ENCODE peak calls at places on chromosomes 5 and 9, in five cellular contexts. O is NB4; D is SW480; L is stimulated activated CD4-positive, alpha-beta T cell treated with anti-CD3 and anti-CD28 coated beads, Interleukin-1b, Interleukin-23, amount 100 ng/mL, for 48 hours; M is endothelial cell. R is an unnamed sample.

GRCh38 chr5:38299585-38299984 is 41.2 kb downstream of the EGFLAM start:
- DNase-seq in O (no peak), D (no peak), L (no peak), M (no peak), R (no peak)

GRCh38 chr9:129759329-129759728 is 6.5 kb upstream of the PTGES start:
- DNase-seq in O (no peak), D (no peak), L (no peak), M (no peak), R (no peak)

GRCh38 chr9:104247899-104248460 is 153.9 kb downstream of the SMC2 start:
- DNase-seq in O (no peak), D (no peak), L (no peak), M (no peak), R (no peak)

GRCh38 chr9:106432631-106433030 is 430.3 kb upstream of the ZNF462 start:
- DNase-seq in O (no peak), D (no peak), L (no peak), M (no peak), R (no peak)

GRCh38 chr9:132162764-132163456 is 1.1 kb downstream of the NTNG2 start:
- DNase-seq in O (no peak), D (no peak), L (no peak), M (no peak), R (no peak)

GRCh38 chr5:141934099-141934844 is 10.6 kb downstream of the DELE1 start:
- DNase-seq in O (no peak), D (no peak), L (no peak), M (no peak), R (no peak)

GRCh38 chr9:137550958-137551655 is 572 bp upstream of the MRPL41 start:
- DNase-seq in O (peak), D (peak), L (no peak), M (peak), R (no peak)

GRCh38 chr5:94111209-94112004 is 370.0 kb upstream of the POU5F2 start:
- DNase-seq in O (peak), D (peak), L (peak), M (peak), R (peak)

GRCh38 chr5:142881076-142881466 is 110.9 kb downstream of the ARHGAP26 start:
- DNase-seq in O (peak), D (no peak), L (no peak), M (no peak), R (no peak)

GRCh38 chr5:179403426-179404147 is 58.3 kb upstream of the ADAMTS2 start:
- DNase-seq in O (no peak), D (no peak), L (no peak), M (no peak), R (no peak)

GRCh38 chr9:92493741-92494387 is 11.6 kb upstream of the ASPN start:
- DNase-seq in O (no peak), D (no peak), L (no peak), M (no peak), R (no peak)

GRCh38 chr5:72163349-72163983 is 56.2 kb downstream of the MAP1B start:
- DNase-seq in O (no peak), D (no peak), L (no peak), M (no peak), R (no peak)

GRCh38 chr5:145101246-145101645 is 733.9 kb downstream of the PRELID2 start:
- DNase-seq in O (peak), D (no peak), L (no peak), M (peak), R (no peak)

GRCh38 chr9:124869466-124869985 is 7.6 kb downstream of the ARPC5L start:
- DNase-seq in O (peak), D (no peak), L (peak), M (peak), R (peak)

GRCh38 chr9:2623046-2623865 is 1.7 kb downstream of the VLDLR start:
- DNase-seq in O (peak), D (peak), L (no peak), M (peak), R (peak)

GRCh38 chr9:87620727-87621322 is 105.1 kb upstream of the CTSL start:
- DNase-seq in O (no peak), D (no peak), L (no peak), M (no peak), R (no peak)

GRCh38 chr9:33921967-33922895 is 105.3 kb downstream of the UBE2R2 start:
- DNase-seq in O (peak), D (no peak), L (no peak), M (peak), R (peak)

GRCh38 chr9:71747572-71747971 is 20.7 kb downstream of the CEMIP2 start:
- DNase-seq in O (no peak), D (no peak), L (no peak), M (no peak), R (no peak)

GRCh38 chr5:159657766-159658165 is 258.5 kb upstream of the ADRA1B start:
- DNase-seq in O (no peak), D (no peak), L (no peak), M (no peak), R (no peak)

GRCh38 chr9:136971746-136972145 is 5.6 kb upstream of the PTGDS start:
- DNase-seq in O (no peak), D (no peak), L (no peak), M (no peak), R (no peak)

GRCh38 chr9:83327750-83328622 is 210.2 kb downstream of the FRMD3 start:
- DNase-seq in O (no peak), D (no peak), L (no peak), M (no peak), R (no peak)

GRCh38 chr9:132977626-132978450 is 656 bp upstream of the GFI1B start:
- DNase-seq in O (peak), D (peak), L (peak), M (peak), R (peak)

GRCh38 chr5:174903333-174903732 is 179.0 kb downstream of the MSX2 start:
- DNase-seq in O (peak), D (peak), L (no peak), M (no peak), R (no peak)

GRCh38 chr9:16121593-16121992 is 568.8 kb downstream of the CCDC171 start:
- DNase-seq in O (no peak), D (no peak), L (no peak), M (no peak), R (no peak)

GRCh38 chr5:28808967-28809810 is 1770.8 kb upstream of the CDH9 start:
- DNase-seq in O (no peak), D (no peak), L (no peak), M (no peak), R (no peak)

GRCh38 chr9:108786756-108787663 is 68.8 kb downstream of the ACTL7B start:
- DNase-seq in O (peak), D (peak), L (no peak), M (no peak), R (no peak)

GRCh38 chr5:10595678-10596309 is 31.9 kb downstream of the ANKRD33B start:
- DNase-seq in O (no peak), D (peak), L (peak), M (no peak), R (peak)

GRCh38 chr5:138824924-138825863 is 49.9 kb downstream of the LRRTM2 start:
- DNase-seq in O (peak), D (peak), L (peak), M (no peak), R (no peak)

GRCh38 chr5:119411935-119412623 is 40.2 kb upstream of the HSD17B4 start:
- DNase-seq in O (peak), D (peak), L (peak), M (peak), R (peak)

GRCh38 chr9:89457376-89457855 is 40.5 kb downstream of the SEMA4D start:
- DNase-seq in O (no peak), D (no peak), L (peak), M (no peak), R (peak)

GRCh38 chr5:118862596-118862995 is 125.8 kb downstream of the DTWD2 start:
- DNase-seq in O (no peak), D (no peak), L (no peak), M (no peak), R (no peak)

GRCh38 chr9:22065431-22065830 is 56.3 kb upstream of the CDKN2B start:
- DNase-seq in O (no peak), D (no peak), L (no peak), M (no peak), R (no peak)

GRCh38 chr5:132425009-132425937 is 55.8 kb downstream of the SLC22A5 start:
- DNase-seq in O (peak), D (peak), L (peak), M (no peak), R (peak)

GRCh38 chr9:134571326-134571871 is 70.2 kb upstream of the COL5A1 start:
- DNase-seq in O (no peak), D (no peak), L (no peak), M (no peak), R (peak)

GRCh38 chr5:135211083-135211790 is 177.2 kb upstream of the PITX1 start:
- DNase-seq in O (no peak), D (no peak), L (no peak), M (no peak), R (peak)

R was measured in activated CD4-positive, alpha-beta memory T cell treated with anti-CD3 and anti-CD28 coated beads for 36 hours.